ENCODE peak calls at places on chromosomes 13 and 19, in ten cellular contexts. P is WTC11, F is hippocampal formation, A is choroid plexus epithelial cell, E is posterior cingulate gyrus, Z is HCT116, N is progenitor cell of endocrine pancreas, I is anterior cingulate cortex, O is NCI-H1092 treated with DMSO at 0.1 percent for 48 hours, D is fibroblast of the aortic adventitia. Q is an unnamed sample.

GRCh38 chr19:14116918-14117578 is 514 bp downstream of the PRKACA start:
- DNase-seq in Z (no peak), O (no peak), E (no peak), D (no peak), A (no peak), N (peak), I (peak), P (peak), F (no peak), Q (peak)

GRCh38 chr13:83753912-83754624 is 128.2 kb downstream of the SLITRK1 start:
- DNase-seq in A (peak), P (no peak), N (no peak), I (no peak), Z (no peak), D (no peak), F (no peak), O (no peak), E (no peak), Q (no peak)

GRCh38 chr19:5593963-5594255 is 26.2 kb upstream of the TINCR start:
- DNase-seq in I (no peak), O (no peak), D (no peak), N (no peak), Z (no peak), A (no peak), F (no peak), P (no peak), E (no peak), Q (no peak)

GRCh38 chr13:21675095-21676007 is 4.5 kb downstream of the FGF9 start:
- DNase-seq in O (peak), D (no peak), N (peak), P (peak), Z (no peak), F (no peak), A (no peak), E (peak), I (no peak), Q (peak)

GRCh38 chr13:51731759-51732158 is 72.2 kb downstream of the DHRS12 start:
- DNase-seq in O (no peak), F (no peak), P (no peak), A (peak), E (no peak), N (no peak), I (no peak), D (peak), Z (no peak), Q (no peak)

GRCh38 chr13:21466527-21466926 is 7.4 kb upstream of the ZDHHC20 start:
- DNase-seq in A (no peak), P (no peak), E (no peak), I (no peak), D (no peak), F (no peak), Z (no peak), O (no peak), N (no peak), Q (no peak)

GRCh38 chr19:4506449-4507149 is 11.7 kb downstream of the PLIN4 start:
- DNase-seq in P (no peak), D (peak), Z (no peak), F (no peak), A (peak), O (no peak), E (no peak), I (no peak), N (no peak), Q (no peak)

GRCh38 chr13:54424344-54424743 is 1395.7 kb downstream of the OLFM4 start:
- DNase-seq in I (no peak), O (no peak), F (no peak), D (no peak), N (no peak), E (no peak), Z (no peak), A (no peak), P (no peak), Q (no peak)

GRCh38 chr13:20430296-20430695 is 95.4 kb downstream of the CRYL1 start:
- DNase-seq in I (no peak), E (no peak), A (no peak), D (no peak), P (no peak), O (no peak), N (no peak), Z (no peak), F (no peak), Q (no peak)

GRCh38 chr13:22168437-22168836 is 497.6 kb downstream of the FGF9 start:
- DNase-seq in Z (no peak), A (no peak), P (no peak), F (no peak), O (no peak), D (no peak), N (no peak), I (no peak), E (no peak), Q (no peak)

GRCh38 chr19:40639638-40639982 is 38.4 kb downstream of the LTBP4 start:
- DNase-seq in Z (no peak), A (no peak), F (no peak), N (no peak), O (no peak), D (no peak), I (no peak), P (no peak), E (no peak), Q (no peak)

GRCh38 chr13:100517706-100518105 is 70.9 kb downstream of the GGACT start:
- DNase-seq in F (no peak), Z (no peak), N (no peak), D (no peak), O (no peak), A (no peak), I (no peak), E (no peak), P (no peak), Q (no peak)

GRCh38 chr19:56987184-56987583 is 132.6 kb upstream of the USP29 start:
- DNase-seq in A (no peak), Z (no peak), I (no peak), D (no peak), P (no peak), N (no peak), E (no peak), F (peak), O (no peak), Q (peak)

GRCh38 chr19:6718741-6719539 is 1.5 kb downstream of the C3 start:
- DNase-seq in E (no peak), D (peak), O (no peak), I (peak), F (peak), N (no peak), A (no peak), Z (peak), P (peak), Q (peak)

GRCh38 chr13:111902726-111903125 is 164.2 kb upstream of the SOX1 start:
- DNase-seq in P (peak), I (no peak), O (no peak), A (no peak), F (no peak), N (no peak), E (no peak), Z (no peak), D (no peak), Q (no peak)

GRCh38 chr13:72808917-72809500 is 27.1 kb downstream of the PIBF1 start:
- DNase-seq in F (no peak), I (no peak), D (peak), A (peak), N (no peak), Z (no peak), O (no peak), P (no peak), E (no peak), Q (peak)

GRCh38 chr13:61777281-61777680 is 361.6 kb upstream of the PCDH20 start:
- DNase-seq in O (no peak), N (no peak), F (peak), E (no peak), A (peak), P (no peak), I (no peak), Z (no peak), D (no peak), Q (peak)

GRCh38 chr13:75541961-75542360 is 4.3 kb upstream of the COMMD6 start:
- DNase-seq in E (no peak), N (no peak), O (no peak), A (no peak), D (no peak), P (no peak), Z (no peak), I (no peak), F (no peak), Q (no peak)

GRCh38 chr13:23715762-23716235 is 145.6 kb downstream of the TNFRSF19 start:
- DNase-seq in E (no peak), D (no peak), Z (peak), P (peak), A (peak), O (peak), F (no peak), N (no peak), I (no peak), Q (no peak)

GRCh38 chr19:18657590-18658365 is 20.9 kb downstream of the KLHL26 start:
- DNase-seq in N (no peak), D (peak), I (peak), A (peak), Z (no peak), O (peak), P (no peak), E (no peak), F (no peak), Q (peak)

GRCh38 chr19:38529610-38530009 is 88.1 kb downstream of the MAP4K1 start:
- DNase-seq in P (no peak), N (no peak), A (no peak), I (no peak), F (no peak), D (no peak), Z (no peak), E (no peak), O (no peak), Q (no peak)

GRCh38 chr19:49844138-49844740 is 6.7 kb upstream of the PTOV1 start:
- DNase-seq in Z (no peak), O (no peak), N (no peak), E (no peak), D (no peak), F (no peak), P (no peak), I (no peak), A (no peak), Q (no peak)

GRCh38 chr19:7196721-7197168 is 97.5 kb downstream of the INSR start:
- DNase-seq in D (peak), O (no peak), P (no peak), N (no peak), Z (no peak), A (no peak), F (no peak), I (no peak), E (no peak), Q (no peak)

GRCh38 chr19:18846862-18847515 is 15.2 kb downstream of the UPF1 start:
- DNase-seq in A (peak), I (peak), P (peak), E (peak), D (peak), Z (no peak), O (peak), N (peak), F (peak), Q (peak)

GRCh38 chr19:51978882-51979281 is 7.8 kb downstream of the ZNF350 start:
- DNase-seq in E (no peak), I (no peak), P (no peak), A (no peak), D (no peak), N (no peak), F (no peak), Z (no peak), O (no peak), Q (no peak)

GRCh38 chr13:109821038-109821545 is 34.7 kb upstream of the IRS2 start:
- DNase-seq in I (no peak), O (no peak), P (no peak), E (no peak), D (no peak), Z (no peak), A (no peak), N (no peak), F (no peak), Q (no peak)

GRCh38 chr13:80871481-80871880 is 530.6 kb upstream of the SPRY2 start:
- DNase-seq in I (no peak), O (no peak), F (no peak), D (peak), P (no peak), Z (no peak), N (no peak), A (peak), E (no peak), Q (no peak)

GRCh38 chr13:34347784-34348573 is 530.0 kb downstream of the RFC3 start:
- DNase-seq in N (no peak), D (no peak), E (no peak), O (no peak), I (no peak), P (no peak), Z (no peak), A (peak), F (no peak), Q (no peak)